ENCODE peak calls at places on chromosomes 11 and 22, in seven cellular contexts. K is GM20000, R is BE2C, W is brain microvascular endothelial cell, Q is GM12878, O is lung, I is astrocyte. X is an unnamed sample.

GRCh38 chr22:33879796-33880195 is 40.5 kb downstream of the LARGE1 start:
- DNase-seq in K (no peak), R (no peak), W (no peak), Q (no peak), O (no peak), I (no peak), X (no peak)

GRCh38 chr11:133904818-133905515 is 51.8 kb downstream of the IGSF9B start:
- DNase-seq in K (no peak), R (peak), W (no peak), Q (no peak), O (no peak), I (no peak), X (no peak)

GRCh38 chr11:93570759-93571413 is 27.7 kb upstream of the SMCO4 start:
- DNase-seq in K (no peak), R (no peak), W (peak), Q (no peak), O (no peak), I (peak), X (peak)

GRCh38 chr22:25083414-25084166 is 116.1 kb upstream of the CRYBB3 start:
- DNase-seq in K (no peak), R (peak), W (no peak), Q (no peak), O (no peak), I (no peak), X (no peak)

GRCh38 chr11:47106839-47107520 is 69.7 kb downstream of the ARFGAP2 start:
- DNase-seq in K (no peak), R (no peak), W (no peak), Q (no peak), O (no peak), I (no peak), X (no peak)

GRCh38 chr11:65524747-65525658 is at the start of gene SCYL1:
- DNase-seq in K (peak), R (peak), W (peak), Q (no peak), O (peak), I (peak), X (peak)

GRCh38 chr22:44724416-44724815 is 22.4 kb downstream of the PRR5 start:
- DNase-seq in K (no peak), R (no peak), W (no peak), Q (no peak), O (no peak), I (no peak), X (no peak)

GRCh38 chr11:72375241-72375640 is 59.1 kb downstream of the CLPB start:
- DNase-seq in K (no peak), R (no peak), W (no peak), Q (no peak), O (no peak), I (no peak), X (no peak)

GRCh38 chr22:22817468-22818201 is 70.0 kb upstream of the IGLL5 start:
- DNase-seq in K (no peak), R (no peak), W (no peak), Q (no peak), O (no peak), I (no peak), X (no peak)

GRCh38 chr11:121892863-121893262 is 223.2 kb downstream of the BLID start:
- DNase-seq in K (no peak), R (no peak), W (no peak), Q (no peak), O (no peak), I (peak), X (no peak)

GRCh38 chr11:70159612-70160570 is 43.2 kb upstream of the FADD start:
- DNase-seq in K (no peak), R (no peak), W (no peak), Q (no peak), O (no peak), I (peak), X (no peak)

GRCh38 chr11:123308077-123308476 is 113.0 kb upstream of the CLMP start:
- DNase-seq in K (no peak), R (peak), W (no peak), Q (peak), O (no peak), I (peak), X (peak)

GRCh38 chr11:4125141-4125540 is 30.5 kb downstream of the RRM1 start:
- DNase-seq in K (no peak), R (no peak), W (peak), Q (no peak), O (no peak), I (no peak), X (peak)

GRCh38 chr22:39351689-39352214 is 2.0 kb downstream of the SYNGR1 start:
- DNase-seq in K (no peak), R (peak), W (peak), Q (peak), O (no peak), I (peak), X (peak)

GRCh38 chr22:25113316-25113721 is 86.3 kb upstream of the CRYBB3 start:
- DNase-seq in K (no peak), R (no peak), W (no peak), Q (no peak), O (peak), I (no peak), X (no peak)

GRCh38 chr11:12827929-12828812 is 153.9 kb downstream of the TEAD1 start:
- DNase-seq in K (peak), R (no peak), W (peak), Q (no peak), O (no peak), I (peak), X (peak)

GRCh38 chr11:44861829-44862545 is 88.7 kb downstream of the TP53I11 start:
- DNase-seq in K (peak), R (peak), W (peak), Q (peak), O (peak), I (peak), X (peak)

GRCh38 chr11:96187779-96188624 is 155.0 kb downstream of the MAML2 start:
- DNase-seq in K (no peak), R (no peak), W (peak), Q (no peak), O (no peak), I (peak), X (peak)

GRCh38 chr11:125401235-125401634 is 94.8 kb downstream of the FEZ1 start:
- DNase-seq in K (no peak), R (no peak), W (no peak), Q (no peak), O (no peak), I (no peak), X (no peak)

GRCh38 chr11:117950999-117951961 is 22.1 kb upstream of the TMPRSS13 start:
- DNase-seq in K (no peak), R (no peak), W (no peak), Q (no peak), O (peak), I (no peak), X (no peak)

GRCh38 chr11:94501522-94501921 is 7.7 kb downstream of the ANKRD49 start:
- DNase-seq in K (no peak), R (no peak), W (no peak), Q (no peak), O (no peak), I (no peak), X (no peak)

GRCh38 chr11:10540546-10540914 is 457 bp downstream of the RNF141 start:
- DNase-seq in K (no peak), R (no peak), W (peak), Q (no peak), O (peak), I (peak), X (no peak)

GRCh38 chr22:43128928-43129424 is 14.2 kb downstream of the MCAT start:
- DNase-seq in K (peak), R (no peak), W (no peak), Q (no peak), O (no peak), I (no peak), X (no peak)

GRCh38 chr11:11028017-11028692 is 170.3 kb upstream of the ZBED5 start:
- DNase-seq in K (peak), R (peak), W (peak), Q (no peak), O (peak), I (peak), X (peak)

GRCh38 chr11:36501236-36501635 is 8.8 kb downstream of the TRAF6 start:
- DNase-seq in K (no peak), R (peak), W (no peak), Q (no peak), O (no peak), I (peak), X (no peak)

GRCh38 chr22:37517826-37518450 is 1.3 kb downstream of the CARD10 start:
- DNase-seq in K (no peak), R (no peak), W (no peak), Q (no peak), O (no peak), I (no peak), X (no peak)

GRCh38 chr11:67312187-67313021 is 9.1 kb downstream of the SSH3 start:
- DNase-seq in K (no peak), R (no peak), W (no peak), Q (no peak), O (peak), I (no peak), X (no peak)

GRCh38 chr11:44309483-44310197 is at the start of gene ALX4:
- DNase-seq in K (no peak), R (no peak), W (no peak), Q (no peak), O (no peak), I (no peak), X (peak)

GRCh38 chr11:42657169-42657568 is 654.6 kb upstream of the API5 start:
- DNase-seq in K (no peak), R (no peak), W (no peak), Q (no peak), O (no peak), I (no peak), X (no peak)

GRCh38 chr11:95346207-95346718 is 115.3 kb upstream of the SESN3 start:
- DNase-seq in K (no peak), R (no peak), W (no peak), Q (no peak), O (no peak), I (no peak), X (no peak)

GRCh38 chr11:70872950-70873735 is 379.2 kb downstream of the SHANK2 start:
- DNase-seq in K (no peak), R (no peak), W (no peak), Q (no peak), O (no peak), I (no peak), X (no peak)

GRCh38 chr11:64298966-64299846 is 952 bp upstream of the CATSPERZ start:
- DNase-seq in K (peak), R (no peak), W (no peak), Q (no peak), O (no peak), I (no peak), X (no peak)

GRCh38 chr22:26516503-26516902 is 4.2 kb upstream of the TFIP11 start:
- DNase-seq in K (no peak), R (no peak), W (no peak), Q (no peak), O (no peak), I (no peak), X (no peak)

GRCh38 chr22:29243874-29244446 is 23.8 kb downstream of the RHBDD3 start:
- DNase-seq in K (no peak), R (no peak), W (no peak), Q (no peak), O (no peak), I (no peak), X (no peak)

GRCh38 chr11:17883946-17884345 is 128.9 kb downstream of the SERGEF start:
- DNase-seq in K (no peak), R (no peak), W (no peak), Q (no peak), O (no peak), I (no peak), X (no peak)

GRCh38 chr11:66868726-66869291 is 11.9 kb downstream of the LRFN4 start:
- DNase-seq in K (peak), R (peak), W (no peak), Q (peak), O (peak), I (no peak), X (no peak)

GRCh38 chr11:36463781-36464180 is 46.3 kb downstream of the TRAF6 start:
- DNase-seq in K (no peak), R (no peak), W (no peak), Q (no peak), O (no peak), I (peak), X (no peak)

GRCh38 chr22:24107668-24108067 is 73.6 kb upstream of the SUSD2 start:
- DNase-seq in K (no peak), R (no peak), W (peak), Q (no peak), O (peak), I (peak), X (peak)

DNA sequence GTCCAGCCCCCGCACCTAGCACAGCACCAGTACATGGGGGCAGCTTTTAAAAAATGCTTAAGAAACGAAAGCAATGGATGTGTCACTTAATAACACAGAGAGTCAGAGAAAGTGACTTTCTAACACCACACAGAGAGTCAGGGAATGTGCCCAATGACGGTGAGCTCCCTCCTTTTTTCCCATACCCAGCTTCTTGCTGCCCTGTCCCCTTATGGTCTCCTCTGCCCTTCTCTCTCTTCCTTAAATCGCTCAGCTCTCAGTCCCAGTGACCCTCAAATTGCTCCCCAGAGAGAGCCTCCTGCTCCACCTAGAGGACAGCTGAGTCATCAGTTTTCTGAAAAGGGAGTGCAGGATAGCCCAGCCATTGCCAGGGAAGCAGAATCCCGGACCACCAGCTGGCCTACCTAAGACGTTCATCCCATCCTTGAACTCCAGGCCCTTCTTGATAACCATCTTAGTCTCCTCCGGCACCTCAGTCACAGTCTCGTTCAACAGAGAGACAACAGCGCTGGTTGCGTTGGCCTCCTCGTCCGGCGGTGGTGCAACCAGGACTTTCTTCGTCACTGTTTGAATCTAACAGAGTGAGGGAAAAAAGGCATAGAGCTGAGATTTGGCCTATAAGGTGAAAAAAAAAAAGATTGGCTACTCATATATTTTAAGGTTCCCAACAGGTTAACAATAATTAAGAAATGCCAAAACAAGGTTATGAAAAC is 113.5 kb downstream of the SLC1A2 start:
- DNase-seq in K (peak), R (peak), W (peak), Q (no peak), O (no peak), I (no peak), X (peak)
- TF ChIP-seq CTCF in K (peak), R (peak), W (peak), Q (peak), O (peak), I (no peak), X (peak)

GRCh38 chr22:35837328-35837727 is 119.7 kb downstream of the APOL5 start:
- DNase-seq in K (no peak), R (no peak), W (no peak), Q (no peak), O (no peak), I (no peak), X (no peak)

GRCh38 chr22:35839811-35840739 is 122.4 kb downstream of the APOL5 start:
- DNase-seq in K (no peak), R (peak), W (peak), Q (no peak), O (peak), I (peak), X (peak)

GRCh38 chr22:35841907-35842518 is 124.3 kb downstream of the APOL5 start:
- DNase-seq in K (no peak), R (no peak), W (no peak), Q (no peak), O (no peak), I (no peak), X (no peak)

GRCh38 chr22:35835998-35836691 is 118.5 kb downstream of the APOL5 start:
- DNase-seq in K (no peak), R (peak), W (peak), Q (no peak), O (peak), I (peak), X (peak)

DNA sequence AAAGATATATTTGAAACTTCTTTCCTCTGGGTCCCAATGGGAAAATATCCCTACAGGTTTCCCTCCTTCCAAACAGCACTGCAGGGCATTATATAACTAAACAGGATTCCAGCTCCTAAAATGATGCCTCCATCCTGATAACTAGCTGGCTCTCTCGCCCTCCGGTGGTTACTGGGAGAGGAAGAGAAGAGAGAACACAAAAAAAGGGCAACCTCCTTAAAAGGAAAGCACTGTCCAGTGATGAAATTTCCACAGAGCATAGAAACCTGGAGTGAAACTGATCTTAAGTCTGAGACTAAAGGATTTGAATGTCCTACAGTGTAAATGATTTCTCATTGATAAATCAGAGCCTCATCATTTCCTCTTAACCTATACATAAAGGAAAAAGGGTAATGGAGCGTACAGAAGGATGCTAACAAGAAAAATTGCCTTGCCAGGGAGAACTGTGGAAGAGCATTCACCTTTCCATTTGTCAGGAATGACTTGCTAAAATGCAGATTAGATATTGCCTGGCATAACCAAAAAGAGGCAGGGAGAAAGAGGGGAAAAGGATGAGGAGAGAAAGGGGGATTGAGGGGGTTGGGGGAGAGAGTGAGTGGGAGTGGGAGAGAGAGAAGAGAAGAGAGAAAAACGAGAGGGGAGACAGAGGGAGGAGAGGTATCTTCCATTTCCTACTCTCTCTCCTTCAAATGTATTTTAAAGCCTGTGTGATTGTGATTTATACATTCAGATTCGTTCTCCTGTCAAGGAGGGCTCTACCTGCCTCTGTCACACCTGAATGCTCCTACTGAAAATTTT is 121.4 kb downstream of the APOL5 start:
- DNase-seq in K (no peak), R (peak), W (peak), Q (no peak), O (no peak), I (peak), X (peak)
- TF ChIP-seq CTCF in K (no peak), R (peak), W (peak), Q (peak), O (no peak), I (peak), X (peak)

GRCh38 chr11:8311366-8311765 is 47.7 kb upstream of the LMO1 start:
- DNase-seq in K (no peak), R (no peak), W (no peak), Q (no peak), O (no peak), I (no peak), X (no peak)

GRCh38 chr11:8310743-8311298 is 47.1 kb upstream of the LMO1 start:
- DNase-seq in K (no peak), R (no peak), W (no peak), Q (no peak), O (no peak), I (no peak), X (no peak)

GRCh38 chr11:8309311-8309710 is 45.6 kb upstream of the LMO1 start:
- DNase-seq in K (no peak), R (no peak), W (no peak), Q (no peak), O (no peak), I (no peak), X (no peak)

GRCh38 chr11:8307601-8308000 is 43.9 kb upstream of the LMO1 start:
- DNase-seq in K (no peak), R (no peak), W (no peak), Q (no peak), O (no peak), I (no peak), X (no peak)

DNA sequence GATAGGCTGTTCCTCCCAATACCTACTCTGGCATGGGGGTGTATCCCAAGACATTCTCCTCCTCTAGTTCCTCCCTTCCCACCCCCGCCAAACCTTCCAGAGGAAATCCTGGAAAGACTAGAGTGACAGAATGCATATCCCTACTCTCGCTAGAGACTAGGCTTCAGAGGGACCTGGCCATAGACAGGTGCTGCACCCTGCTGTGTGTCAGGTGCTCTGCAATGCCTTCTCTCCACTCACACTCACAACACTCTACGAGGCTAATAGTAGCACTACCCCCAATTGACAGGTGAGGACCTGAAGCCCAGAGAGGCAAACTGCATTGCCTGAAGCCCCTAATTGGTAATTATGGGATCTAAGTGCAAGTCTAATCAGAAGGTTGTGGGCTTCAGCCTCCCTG is 46.2 kb upstream of the LMO1 start:
- DNase-seq in K (no peak), R (no peak), W (no peak), Q (no peak), O (no peak), I (no peak), X (no peak)
- TF ChIP-seq CTCF in K (no peak), R (peak), W (no peak), Q (peak), O (no peak), I (no peak), X (no peak)

DNA sequence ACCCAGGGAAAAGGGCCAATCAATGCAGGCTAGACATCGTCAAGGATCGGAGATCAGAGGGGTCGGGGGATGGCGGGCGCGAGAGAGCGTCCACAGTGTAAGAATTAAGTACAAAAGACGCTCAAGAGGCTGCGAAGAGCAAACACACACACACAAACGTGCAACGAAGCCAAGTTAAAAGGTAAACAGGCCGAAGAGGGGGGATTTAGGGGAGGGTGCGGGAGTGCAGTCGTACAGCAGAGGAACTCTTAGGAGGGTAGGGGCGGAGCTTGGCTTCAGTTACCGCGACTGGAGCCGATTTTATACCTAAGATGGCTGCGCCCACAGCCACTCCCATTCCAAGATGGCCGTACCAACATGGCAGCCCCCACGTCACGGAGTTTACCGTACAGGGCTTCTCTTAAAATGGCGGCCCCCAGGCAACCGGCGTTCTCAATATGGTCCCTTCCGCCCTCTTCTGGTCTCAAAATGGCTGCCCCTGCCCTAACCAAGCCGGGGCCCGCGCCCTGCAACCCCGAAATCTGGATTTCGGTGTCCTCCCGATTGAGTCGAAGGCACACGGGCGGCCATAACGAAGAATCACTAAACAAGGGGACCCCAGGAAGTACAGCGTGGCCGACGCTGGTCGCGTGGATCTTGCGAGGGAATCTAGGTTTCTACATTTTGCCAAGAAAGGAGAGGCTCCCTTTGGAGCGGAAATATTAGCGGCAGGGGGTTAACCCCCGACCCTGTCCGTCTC is 2.0 kb downstream of the GNG3 start:
- DNase-seq in K (peak), R (peak), W (peak), Q (peak), O (peak), I (peak), X (peak)
- TF ChIP-seq CTCF in K (no peak), R (no peak), W (no peak), Q (no peak), O (peak), I (no peak), X (peak)